ENCODE peak calls at places on chromosomes 13 and 19, in ten cellular contexts. S, G, V, I, Y, N, Q, X, M and Z are unnamed samples.

GRCh38 chr19:15166700-15167099 is 34.1 kb downstream of the NOTCH3 start:
- DNase-seq in S (no peak), G (no peak), V (no peak), I (no peak), Y (no peak), N (no peak), Q (no peak), X (no peak), M (no peak), Z (peak; percentile 39)

GRCh38 chr13:43085545-43085944 is 62.2 kb downstream of the DNAJC15 start:
- DNase-seq in S (peak; percentile 8), G (no peak), V (no peak), I (no peak), Y (no peak), N (no peak), Q (no peak), X (peak; percentile 61), M (no peak), Z (peak; percentile 43)

GRCh38 chr19:41919948-41920712 is 8.1 kb downstream of the ERFL start:
- DNase-seq in S (no peak), G (no peak), V (no peak), I (no peak), Y (no peak), N (no peak), Q (no peak), X (no peak), M (no peak), Z (no peak)

GRCh38 chr19:47267350-47267759 is 7.3 kb upstream of the INAFM1 start:
- DNase-seq in S (no peak), G (no peak), V (no peak), I (no peak), Y (no peak), N (no peak), Q (peak; percentile 82), X (no peak), M (no peak), Z (no peak)

GRCh38 chr19:50568321-50569022 is at the start of gene LRRC4B:
- DNase-seq in S (no peak), G (no peak), V (no peak), I (no peak), Y (no peak), N (no peak), Q (peak; percentile 73), X (no peak), M (no peak), Z (peak; percentile 85)

GRCh38 chr19:46926201-46927071 is 65.6 kb downstream of the ARHGAP35 start:
- DNase-seq in S (no peak), G (no peak), V (no peak), I (no peak), Y (no peak), N (no peak), Q (no peak), X (no peak), M (no peak), Z (no peak)

GRCh38 chr13:46278474-46278873 is 66.7 kb downstream of the LRRC63 start:
- DNase-seq in S (no peak), G (no peak), V (no peak), I (no peak), Y (no peak), N (no peak), Q (no peak), X (no peak), M (no peak), Z (peak; percentile 56)

GRCh38 chr13:112752711-112753541 is 63.1 kb downstream of the ATP11A start:
- DNase-seq in S (no peak), G (no peak), V (no peak), I (no peak), Y (no peak), N (peak; percentile 64), Q (peak; percentile 75), X (no peak), M (peak; percentile 26), Z (no peak)

GRCh38 chr13:104571890-104572229 is 1505.6 kb upstream of the SLC10A2 start:
- DNase-seq in S (no peak), G (no peak), V (no peak), I (no peak), Y (no peak), N (no peak), Q (no peak), X (no peak), M (no peak), Z (no peak)
- TF ChIP-seq CTCF in S (no peak), G (no peak), V (no peak), I (no peak), Y (no peak), N (no peak), Q (no peak), X (no peak), M (no peak), Z (no peak)

GRCh38 chr19:49014870-49015255 is 2.0 kb downstream of the LHB start:
- DNase-seq in S (no peak), G (no peak), V (no peak), I (no peak), Y (no peak), N (no peak), Q (no peak), X (no peak), M (no peak), Z (no peak)

GRCh38 chr19:49014123-49014869 is 2.6 kb downstream of the LHB start:
- DNase-seq in S (no peak), G (no peak), V (no peak), I (no peak), Y (no peak), N (no peak), Q (no peak), X (peak; percentile 40), M (no peak), Z (no peak)

GRCh38 chr19:49009828-49010227 is 7.1 kb downstream of the LHB start:
- DNase-seq in S (no peak), G (no peak), V (no peak), I (no peak), Y (no peak), N (no peak), Q (no peak), X (no peak), M (no peak), Z (no peak)

GRCh38 chr19:49010453-49010852 is 6.4 kb downstream of the LHB start:
- DNase-seq in S (no peak), G (no peak), V (no peak), I (no peak), Y (no peak), N (no peak), Q (no peak), X (no peak), M (no peak), Z (no peak)

DNA sequence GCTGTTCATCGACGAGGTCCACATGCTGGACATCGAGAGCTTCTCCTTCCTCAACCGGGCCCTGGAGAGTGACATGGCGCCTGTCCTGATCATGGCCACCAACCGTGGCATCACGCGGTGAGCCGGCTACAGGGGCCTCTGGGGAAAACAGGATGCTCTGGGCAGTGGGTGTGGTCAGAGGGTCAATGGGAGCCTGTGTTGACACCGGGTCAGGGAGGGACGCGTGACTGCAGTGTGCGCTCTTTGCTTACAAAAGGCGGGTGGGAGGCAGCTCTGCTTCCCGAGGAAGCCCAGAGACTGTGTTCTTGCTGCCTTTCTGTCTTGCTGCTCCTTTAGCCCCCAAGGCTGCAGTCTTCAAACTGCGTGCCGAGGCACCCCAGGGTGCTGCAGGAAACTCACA is 5.7 kb downstream of the LHB start:
- DNase-seq in S (no peak), G (no peak), V (no peak), I (no peak), Y (no peak), N (no peak), Q (no peak), X (no peak), M (no peak), Z (no peak)
- TF ChIP-seq CTCF in S (no peak), G (no peak), V (no peak), I (no peak), Y (no peak), N (no peak), Q (no peak), X (no peak), M (no peak), Z (no peak)

GRCh38 chr13:90232291-90232690 is 1115.2 kb upstream of the MIR17HG start:
- DNase-seq in S (no peak), G (no peak), V (no peak), I (no peak), Y (no peak), N (no peak), Q (no peak), X (no peak), M (no peak), Z (peak; percentile 59)

GRCh38 chr13:90237852-90238251 is 1109.6 kb upstream of the MIR17HG start:
- DNase-seq in S (no peak), G (no peak), V (no peak), I (no peak), Y (no peak), N (no peak), Q (no peak), X (no peak), M (no peak), Z (no peak)

GRCh38 chr13:90230311-90230710 is 1117.2 kb upstream of the MIR17HG start:
- DNase-seq in S (no peak), G (no peak), V (no peak), I (no peak), Y (peak; percentile 78), N (no peak), Q (no peak), X (no peak), M (no peak), Z (no peak)

GRCh38 chr13:90238433-90238832 is 1109.1 kb upstream of the MIR17HG start:
- DNase-seq in S (no peak), G (no peak), V (no peak), I (no peak), Y (no peak), N (no peak), Q (no peak), X (no peak), M (no peak), Z (peak; percentile 26)

DNA sequence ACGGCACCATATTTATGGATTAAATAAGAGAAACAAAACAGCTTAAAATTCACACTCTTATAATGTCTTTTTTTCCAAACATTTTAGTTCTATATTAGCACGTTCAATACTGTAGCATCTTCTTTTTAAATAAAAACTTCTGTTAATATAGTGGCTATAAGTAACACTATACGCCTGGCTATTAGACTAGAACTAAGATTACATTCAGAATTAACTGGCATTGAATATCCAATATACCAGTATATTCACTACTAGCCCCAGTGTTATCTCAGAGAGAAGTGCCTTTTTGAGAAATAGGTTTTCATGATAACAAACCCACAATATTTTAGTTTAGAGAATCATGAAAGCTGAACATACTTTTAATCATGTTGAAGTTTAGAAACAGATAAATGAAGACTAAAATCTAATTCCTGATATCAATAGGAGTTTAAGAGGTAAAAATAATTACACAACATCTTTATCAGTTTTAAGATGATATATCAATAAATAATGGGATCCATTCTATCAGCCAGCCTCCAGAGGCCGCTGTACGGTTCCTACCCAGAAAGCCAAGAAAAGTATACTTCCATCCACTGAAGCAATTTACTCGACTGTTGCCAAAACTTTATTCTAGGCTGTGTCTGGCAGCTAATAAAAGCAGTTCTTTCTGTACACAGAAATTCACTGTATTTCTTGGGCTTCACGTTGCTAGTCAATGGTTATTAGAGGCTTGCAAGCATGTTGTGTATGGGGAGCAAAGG is 1113.4 kb upstream of the MIR17HG start:
- DNase-seq in S (no peak), G (no peak), V (no peak), I (no peak), Y (no peak), N (no peak), Q (no peak), X (no peak), M (no peak), Z (no peak)
- TF ChIP-seq CTCF in S (no peak), G (no peak), V (no peak), I (no peak), Y (no peak), N (no peak), Q (peak; percentile 19), X (no peak), M (no peak), Z (peak; percentile 33)

DNA sequence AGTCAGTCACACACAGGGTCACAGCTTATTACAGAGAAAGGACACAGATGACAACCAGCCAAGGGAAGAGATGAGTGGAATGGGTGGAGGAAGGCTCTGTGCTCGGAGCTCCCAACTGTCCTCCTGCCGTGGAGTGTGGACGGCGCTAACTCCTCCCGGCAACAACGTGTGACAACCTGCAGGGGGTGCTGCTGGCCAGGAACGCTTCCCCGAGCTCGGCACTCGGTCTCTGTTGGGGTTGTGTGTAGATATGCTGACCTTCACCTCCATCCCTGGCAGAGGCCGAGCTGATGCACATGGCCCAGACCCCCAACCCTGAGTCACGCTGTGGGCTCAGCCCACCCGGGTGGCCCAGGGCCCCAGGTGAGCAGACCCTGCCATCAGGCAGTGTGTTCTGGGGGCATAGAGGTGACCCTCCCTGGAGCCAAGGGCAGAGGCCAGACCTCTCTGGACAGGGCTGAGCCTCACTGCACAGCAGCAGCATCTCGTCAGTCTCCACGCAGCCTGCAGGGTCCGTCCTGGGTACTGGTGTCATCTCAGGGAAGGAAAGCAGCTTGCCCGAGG is 14.1 kb downstream of the ZNF444 start:
- DNase-seq in S (peak; percentile 36), G (no peak), V (no peak), I (peak; percentile 47), Y (no peak), N (no peak), Q (no peak), X (no peak), M (no peak), Z (peak; percentile 86)
- TF ChIP-seq CTCF in S (peak; percentile 23), G (no peak), V (peak; percentile 32), I (peak; percentile 52), Y (no peak), N (no peak), Q (peak; percentile 51), X (peak; percentile 31), M (no peak), Z (peak; percentile 86)